ENCODE peak calls at places on chromosome 5, in four cellular contexts. N is small intestine, F is endodermal cell, C is astrocyte. U is an unnamed sample.

GRCh38 chr5:127898551-127899213 is 184.9 kb upstream of the SLC12A2 start:
- DNase-seq in N (no peak), F (no peak), C (no peak), U (no peak)

GRCh38 chr5:141510850-141511718 is 22.2 kb downstream of the PCDHGC5 start:
- DNase-seq in N (no peak), F (no peak), C (no peak), U (no peak)

GRCh38 chr5:88089757-88090390 is 178.8 kb downstream of the TMEM161B start:
- DNase-seq in N (no peak), F (peak; percentile 56), C (no peak), U (no peak)

GRCh38 chr5:159463590-159464321 is 133.5 kb upstream of the IL12B start:
- DNase-seq in N (no peak), F (no peak), C (peak; percentile 42), U (no peak)

GRCh38 chr5:102048940-102049339 is 247.1 kb downstream of the SLCO4C1 start:
- DNase-seq in N (no peak), F (no peak), C (no peak), U (no peak)

GRCh38 chr5:177477701-177478477 is 4.5 kb upstream of the DBN1 start:
- DNase-seq in N (no peak), F (peak; percentile 63), C (no peak), U (no peak)

GRCh38 chr5:55141945-55142690 is 17.9 kb upstream of the GPX8 start:
- DNase-seq in N (peak; percentile 29), F (no peak), C (no peak), U (no peak)

GRCh38 chr5:159724283-159724682 is 192.0 kb upstream of the ADRA1B start:
- DNase-seq in N (no peak), F (no peak), C (no peak), U (no peak)

GRCh38 chr5:142924135-142924883 is 154.1 kb downstream of the ARHGAP26 start:
- DNase-seq in N (no peak), F (no peak), C (peak; percentile 24), U (no peak)

GRCh38 chr5:79702606-79703380 is 13.2 kb downstream of the CMYA5 start:
- DNase-seq in N (no peak), F (peak; percentile 74), C (no peak), U (no peak)

GRCh38 chr5:123700624-123701023 is 188.6 kb downstream of the CSNK1G3 start:
- DNase-seq in N (peak; percentile 3), F (no peak), C (peak; percentile 99), U (no peak)

GRCh38 chr5:171102877-171103610 is 206.0 kb upstream of the TLX3 start:
- DNase-seq in N (no peak), F (peak; percentile 67), C (no peak), U (no peak)

GRCh38 chr5:83385812-83386211 is 85.7 kb upstream of the VCAN start:
- DNase-seq in N (no peak), F (no peak), C (no peak), U (no peak)

GRCh38 chr5:66171349-66172344 is 27.5 kb downstream of the SREK1 start:
- DNase-seq in N (peak; percentile 49), F (no peak), C (peak; percentile 46), U (no peak)

GRCh38 chr5:154273028-154273617 is 82.6 kb downstream of the GALNT10 start:
- DNase-seq in N (peak; percentile 56), F (peak; percentile 42), C (no peak), U (peak; percentile 54)

GRCh38 chr5:93349613-93350012 is 231.4 kb downstream of the NR2F1-AS1 start:
- DNase-seq in N (no peak), F (no peak), C (peak; percentile 83), U (no peak)

GRCh38 chr5:131423056-131423455 is 159.2 kb downstream of the CDC42SE2 start:
- DNase-seq in N (no peak), F (no peak), C (peak; percentile 6), U (no peak)

GRCh38 chr5:73565969-73566547 is 515 bp downstream of the UTP15 start:
- DNase-seq in N (no peak), F (no peak), C (peak; percentile 23), U (no peak)

GRCh38 chr5:39148983-39149534 is 70.3 kb downstream of the FYB1 start:
- DNase-seq in N (no peak), F (no peak), C (no peak), U (no peak)

GRCh38 chr5:32329395-32329834 is 16.7 kb upstream of the MTMR12 start:
- DNase-seq in N (peak; percentile 79), F (peak; percentile 89), C (peak; percentile 23), U (peak; percentile 63)

GRCh38 chr5:3925935-3926334 is 330.3 kb downstream of the IRX1 start:
- DNase-seq in N (no peak), F (no peak), C (no peak), U (no peak)

GRCh38 chr5:168302785-168303184 is 11.3 kb downstream of the WWC1 start:
- DNase-seq in N (no peak), F (no peak), C (no peak), U (no peak)
- H3K27ac ChIP-seq in N (peak overlapping the region; percentile 84), F (no peak overlapping the region), C (no peak overlapping the region), U (no peak overlapping the region)

GRCh38 chr5:135385576-135385975 is 13.5 kb downstream of the MACROH2A1 start:
- DNase-seq in N (no peak), F (no peak), C (no peak), U (no peak)

GRCh38 chr5:135386886-135387628 is 12.0 kb downstream of the MACROH2A1 start:
- DNase-seq in N (peak; percentile 97), F (no peak), C (peak; percentile 90), U (no peak)

GRCh38 chr5:135383803-135384495 is 15.1 kb downstream of the MACROH2A1 start:
- DNase-seq in N (no peak), F (no peak), C (no peak), U (no peak)

GRCh38 chr5:135386096-135386495 is 12.9 kb downstream of the MACROH2A1 start:
- DNase-seq in N (no peak), F (no peak), C (no peak), U (no peak)

GRCh38 chr5:135384898-135385297 is 14.1 kb downstream of the MACROH2A1 start:
- DNase-seq in N (no peak), F (no peak), C (no peak), U (no peak)
- H3K36me3 ChIP-seq in N (peaks cover 6% of the 10 kb centered on the region), F (peaks cover 96% of the 10 kb centered on the region), C (peaks cover 53% of the 10 kb centered on the region), U (peaks cover 2% of the 10 kb centered on the region)

GRCh38 chr5:81549123-81549522 is 155.2 kb upstream of the ACOT12 start:
- DNase-seq in N (no peak), F (no peak), C (no peak), U (no peak)

GRCh38 chr5:81544351-81545001 is 150.5 kb upstream of the ACOT12 start:
- DNase-seq in N (peak; percentile 31), F (no peak), C (peak; percentile 29), U (no peak)

GRCh38 chr5:81542242-81542641 is 148.3 kb upstream of the ACOT12 start:
- DNase-seq in N (no peak), F (no peak), C (no peak), U (no peak)

GRCh38 chr5:81545911-81546310 is 152.0 kb upstream of the ACOT12 start:
- DNase-seq in N (no peak), F (no peak), C (no peak), U (no peak)
- H3K27ac ChIP-seq in N (no peak overlapping the region), F (no peak overlapping the region), C (no peak overlapping the region), U (no peak overlapping the region)

GRCh38 chr5:666816-667498 is 26.2 kb downstream of the TPPP start:
- DNase-seq in N (no peak), F (no peak), C (no peak), U (peak; percentile 32)

GRCh38 chr5:664994-665360 is 28.2 kb downstream of the TPPP start:
- DNase-seq in N (no peak), F (no peak), C (no peak), U (no peak)

GRCh38 chr5:664343-664993 is 28.7 kb downstream of the TPPP start:
- DNase-seq in N (peak; percentile 57), F (no peak), C (no peak), U (peak; percentile 35)

GRCh38 chr5:665956-666711 is 27.0 kb downstream of the TPPP start:
- DNase-seq in N (no peak), F (no peak), C (no peak), U (peak; percentile 42)

DNA sequence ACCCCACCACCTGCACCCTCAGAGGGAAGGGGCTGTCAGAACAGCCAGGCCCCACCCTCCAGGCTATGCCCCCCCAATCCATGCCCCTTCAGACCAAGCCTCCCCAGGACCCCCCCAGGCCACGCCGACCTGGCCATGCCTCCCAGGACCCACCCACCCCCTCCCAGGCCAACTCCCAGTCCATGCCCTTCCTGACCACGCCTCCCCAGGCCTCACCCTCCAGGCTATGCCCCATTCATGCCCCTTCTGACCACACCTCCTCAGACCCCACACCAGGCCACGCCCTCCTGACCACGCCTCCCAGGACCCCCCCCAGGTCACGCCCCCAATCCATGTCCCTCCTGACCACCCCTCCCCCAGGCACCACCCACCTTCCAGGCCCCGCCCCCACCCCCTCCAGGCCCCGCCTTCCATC is 27.6 kb downstream of the TPPP start:
- DNase-seq in N (no peak), F (peak; percentile 82), C (no peak), U (peak; percentile 40)
- H3K36me3 ChIP-seq in N (no peaks in the 10 kb centered on the region), F (peaks cover 16% of the 10 kb centered on the region), C (no peaks in the 10 kb centered on the region), U (peaks cover 3% of the 10 kb centered on the region)

GRCh38 chr5:9284781-9285307 is 261.0 kb downstream of the SEMA5A start:
- DNase-seq in N (no peak), F (no peak), C (no peak), U (peak; percentile 64)
- H3K27ac ChIP-seq in N (no peak overlapping the region), F (no peak overlapping the region), C (no peak overlapping the region), U (peak overlapping the region; percentile 67)

GRCh38 chr5:139895647-139896046 is 100.0 kb downstream of the PSD2 start:
- DNase-seq in N (no peak), F (no peak), C (no peak), U (no peak)
- H3K36me3 ChIP-seq in N (no peaks in the 10 kb centered on the region), F (no peaks in the 10 kb centered on the region), C (no peaks in the 10 kb centered on the region), U (no peaks in the 10 kb centered on the region)

GRCh38 chr5:72467987-72468386 is 39.2 kb downstream of the ZNF366 start:
- DNase-seq in N (no peak), F (no peak), C (peak; percentile 73), U (no peak)

GRCh38 chr5:72468606-72469005 is 38.6 kb downstream of the ZNF366 start:
- DNase-seq in N (no peak), F (no peak), C (no peak), U (no peak)

GRCh38 chr5:72472031-72472430 is 35.2 kb downstream of the ZNF366 start:
- DNase-seq in N (no peak), F (no peak), C (no peak), U (no peak)

GRCh38 chr5:72472666-72473422 is 34.4 kb downstream of the ZNF366 start:
- DNase-seq in N (no peak), F (no peak), C (no peak), U (no peak)

DNA sequence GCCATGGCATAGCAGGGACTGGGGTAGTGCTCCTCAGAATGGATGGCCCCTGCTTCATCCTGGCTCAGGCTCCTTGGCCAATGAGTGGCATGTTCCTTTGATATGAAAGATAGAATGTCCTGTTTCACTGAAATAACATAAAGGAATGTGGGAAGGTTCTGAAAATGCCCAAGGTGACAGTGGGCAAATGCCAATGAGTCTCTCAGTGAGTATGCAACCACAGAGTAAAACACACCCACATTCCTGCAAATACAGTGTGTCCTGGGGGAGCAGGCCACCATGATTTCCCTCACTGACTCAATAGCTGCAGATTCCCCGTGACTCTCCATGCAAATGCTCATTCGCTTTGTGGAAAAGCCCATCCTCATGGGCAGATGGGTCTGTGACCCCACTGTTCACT is 36.4 kb downstream of the ZNF366 start:
- DNase-seq in N (no peak), F (no peak), C (peak; percentile 70), U (no peak)
- H3K27ac ChIP-seq in N (no peak overlapping the region), F (no peak overlapping the region), C (no peak overlapping the region), U (no peak overlapping the region)